ENCODE peak calls at places on chromosomes 16 and 17, in eight cellular contexts. N, H, C, L, B, J, Q and M are unnamed samples.
A peak's percentile ranks its signal among the peaks of the same experiment; 100 is the strongest.

GRCh38 chr17:81580481-81580880 is 28.3 kb upstream of the FAAP100 start:
- DNase-seq in N (no peak), H (no peak), C (no peak), L (no peak), B (no peak), J (no peak), Q (no peak), M (peak; percentile 66)

GRCh38 chr16:81542609-81543570 is 98.3 kb downstream of the CMIP start:
- DNase-seq in N (no peak), H (no peak), C (no peak), L (no peak), B (no peak), J (no peak), Q (no peak), M (no peak)

GRCh38 chr17:53749178-53749577 is 73.5 kb upstream of the KIF2B start:
- DNase-seq in N (no peak), H (no peak), C (no peak), L (no peak), B (no peak), J (no peak), Q (no peak), M (peak; percentile 20)

GRCh38 chr16:11429823-11430222 is 84.6 kb downstream of the RMI2 start:
- DNase-seq in N (no peak), H (no peak), C (no peak), L (no peak), B (no peak), J (no peak), Q (peak; percentile 15), M (no peak)

GRCh38 chr16:50282010-50282538 is 15.7 kb downstream of the ADCY7 start:
- DNase-seq in N (peak; percentile 83), H (no peak), C (peak; percentile 84), L (peak; percentile 72), B (peak; percentile 90), J (peak; percentile 84), Q (no peak), M (peak; percentile 49)

GRCh38 chr16:8655184-8655717 is 19.2 kb upstream of the ABAT start:
- DNase-seq in N (no peak), H (no peak), C (no peak), L (no peak), B (peak; percentile 37), J (peak; percentile 52), Q (peak; percentile 17), M (peak; percentile 69)

GRCh38 chr17:48194097-48194550 is 86.6 kb downstream of the SNX11 start:
- DNase-seq in N (no peak), H (no peak), C (no peak), L (no peak), B (no peak), J (no peak), Q (peak; percentile 41), M (no peak)

GRCh38 chr16:75580-76501 is 2.2 kb upstream of the MPG start:
- DNase-seq in N (peak; percentile 84), H (peak; percentile 89), C (no peak), L (peak; percentile 82), B (no peak), J (peak; percentile 71), Q (no peak), M (no peak)

GRCh38 chr17:43767713-43768059 is 9.1 kb upstream of the SOST start:
- DNase-seq in N (no peak), H (no peak), C (no peak), L (no peak), B (no peak), J (no peak), Q (no peak), M (no peak)

GRCh38 chr17:17236295-17237025 is 508 bp downstream of the FLCN start:
- DNase-seq in N (no peak), H (no peak), C (no peak), L (no peak), B (no peak), J (peak; percentile 34), Q (peak; percentile 36), M (peak; percentile 79)

GRCh38 chr17:535165-535564 is 179.5 kb downstream of the VPS53 start:
- DNase-seq in N (no peak), H (no peak), C (no peak), L (no peak), B (no peak), J (no peak), Q (no peak), M (no peak)

GRCh38 chr16:56779956-56780355 is 50.0 kb downstream of the NUP93 start:
- DNase-seq in N (no peak), H (no peak), C (no peak), L (no peak), B (no peak), J (no peak), Q (no peak), M (no peak)

GRCh38 chr17:69607162-69607834 is 192.8 kb downstream of the MAP2K6 start:
- DNase-seq in N (peak; percentile 64), H (peak; percentile 68), C (peak; percentile 12), L (peak; percentile 70), B (no peak), J (peak; percentile 75), Q (peak; percentile 85), M (peak; percentile 62)

GRCh38 chr17:66275651-66276050 is 26.8 kb upstream of the PRKCA start:
- DNase-seq in N (no peak), H (no peak), C (no peak), L (no peak), B (no peak), J (no peak), Q (peak; percentile 97), M (no peak)

GRCh38 chr17:50832267-50833227 is 2.8 kb upstream of the WFIKKN2 start:
- DNase-seq in N (no peak), H (no peak), C (no peak), L (no peak), B (no peak), J (no peak), Q (no peak), M (no peak)

GRCh38 chr16:83581994-83582747 is 225.6 kb upstream of the HSBP1 start:
- DNase-seq in N (no peak), H (no peak), C (no peak), L (no peak), B (no peak), J (no peak), Q (no peak), M (no peak)

GRCh38 chr17:61597606-61598005 is 6.6 kb upstream of the NACA2 start:
- DNase-seq in N (no peak), H (no peak), C (no peak), L (no peak), B (no peak), J (no peak), Q (no peak), M (no peak)

GRCh38 chr16:20903889-20904506 is 3.4 kb downstream of the LYRM1 start:
- DNase-seq in N (no peak), H (no peak), C (no peak), L (no peak), B (no peak), J (no peak), Q (no peak), M (peak; percentile 23)

GRCh38 chr17:1154704-1155103 is 25.1 kb downstream of the ABR start:
- DNase-seq in N (no peak), H (no peak), C (no peak), L (no peak), B (no peak), J (no peak), Q (no peak), M (no peak)

GRCh38 chr17:62616993-62617893 is 10.2 kb upstream of the MRC2 start:
- DNase-seq in N (no peak), H (no peak), C (no peak), L (no peak), B (no peak), J (no peak), Q (no peak), M (no peak)

GRCh38 chr16:79618041-79618711 is 17.6 kb upstream of the MAF start:
- DNase-seq in N (no peak), H (no peak), C (no peak), L (no peak), B (no peak), J (no peak), Q (no peak), M (no peak)

GRCh38 chr17:35797918-35798317 is 2.5 kb upstream of the MMP28 start:
- DNase-seq in N (no peak), H (no peak), C (no peak), L (no peak), B (no peak), J (no peak), Q (no peak), M (no peak)

GRCh38 chr17:35796942-35797341 is 1.5 kb upstream of the MMP28 start:
- DNase-seq in N (no peak), H (no peak), C (no peak), L (no peak), B (no peak), J (no peak), Q (no peak), M (no peak)

GRCh38 chr17:35797370-35797769 is 1.9 kb upstream of the MMP28 start:
- DNase-seq in N (no peak), H (no peak), C (no peak), L (no peak), B (no peak), J (no peak), Q (no peak), M (no peak)

GRCh38 chr17:35795007-35795870 is at the start of gene MMP28:
- DNase-seq in N (peak; percentile 45), H (no peak), C (peak; percentile 44), L (no peak), B (peak; percentile 46), J (peak; percentile 84), Q (peak; percentile 52), M (peak; percentile 43)

DNA sequence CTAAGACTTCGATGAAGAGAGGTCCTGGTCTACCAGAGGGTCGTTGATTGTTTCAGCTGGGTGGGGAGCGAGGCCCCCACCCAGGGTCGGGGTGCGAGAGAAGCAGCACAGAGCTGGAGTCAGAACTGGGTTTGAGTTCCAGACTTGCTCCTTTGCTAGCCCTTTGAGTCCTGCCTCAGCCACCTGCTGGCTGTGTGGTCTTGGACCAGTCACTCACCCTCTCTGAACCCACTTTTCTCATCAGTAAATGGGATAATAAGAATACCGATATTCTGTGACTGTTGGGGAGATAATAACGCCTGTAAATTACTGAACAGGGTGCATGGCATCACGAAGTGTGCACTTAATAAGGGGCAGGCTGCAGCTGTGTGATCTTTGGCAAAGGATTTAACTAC is 427 bp upstream of the MMP28 start:
- DNase-seq in N (no peak), H (no peak), C (no peak), L (no peak), B (no peak), J (no peak), Q (no peak), M (no peak)
- TF ChIP-seq POLR2A in N (no peak), H (no peak), C (no peak), L (no peak), B (no peak), J (no peak), Q (no peak), M (no peak)

GRCh38 chr17:27571563-27572129 is 59.3 kb upstream of the LGALS9 start:
- DNase-seq in N (no peak), H (no peak), C (no peak), L (no peak), B (no peak), J (no peak), Q (no peak), M (no peak)
- TF ChIP-seq POLR2A in N (no peak), H (no peak), C (no peak), L (no peak), B (no peak), J (no peak), Q (no peak), M (no peak)

GRCh38 chr16:86083382-86084002 is 184.5 kb downstream of the IRF8 start:
- DNase-seq in N (no peak), H (no peak), C (no peak), L (no peak), B (no peak), J (no peak), Q (no peak), M (no peak)
- TF ChIP-seq POLR2A in N (no peak), H (no peak), C (no peak), L (no peak), B (no peak), J (no peak), Q (no peak), M (no peak)

GRCh38 chr17:34254651-34255380 is at the start of gene CCL2:
- DNase-seq in N (peak; percentile 84), H (peak; percentile 62), C (no peak), L (peak; percentile 83), B (no peak), J (peak; percentile 50), Q (peak; percentile 76), M (no peak)
- TF ChIP-seq POLR2A in N (peak; percentile 81), H (no peak), C (no peak), L (no peak), B (no peak), J (peak; percentile 56), Q (peak; percentile 30), M (no peak)